ENCODE peak calls at places on chromosomes 13 and 19, in five cellular contexts. R is BJ, O is WERI-Rb-1, H is left ventricle myocardium inferior, M is esophagus muscularis mucosa. X is an unnamed sample. For H3K36me3 and H3K27me3, the result is how much of the 10 kb centered on the place peaks cover.

GRCh38 chr19:29289020-29289419 is 76.1 kb upstream of the UQCRFS1 start:
- DNase-seq in R (no peak), O (no peak), H (no peak), M (no peak), X (no peak)

GRCh38 chr13:25654332-25654731 is 282.6 kb downstream of the ATP8A2 start:
- DNase-seq in R (no peak), O (no peak), H (no peak), M (no peak), X (no peak)

GRCh38 chr13:108944760-108945159 is 315.3 kb downstream of the MYO16 start:
- DNase-seq in R (peak), O (no peak), H (no peak), M (no peak), X (no peak)

GRCh38 chr13:76884571-76885202 is 1.5 kb downstream of the KCTD12 start:
- DNase-seq in R (no peak), O (no peak), H (no peak), M (no peak), X (peak)

GRCh38 chr13:38900188-38900587 is 90.4 kb downstream of the STOML3 start:
- DNase-seq in R (no peak), O (peak), H (no peak), M (no peak), X (peak)

GRCh38 chr13:113794086-113794485 is 35.1 kb downstream of the TMEM255B start:
- DNase-seq in R (no peak), O (no peak), H (no peak), M (no peak), X (peak)

GRCh38 chr13:25046985-25047660 is 48.8 kb upstream of the PABPC3 start:
- DNase-seq in R (no peak), O (peak), H (no peak), M (no peak), X (peak)

GRCh38 chr13:90868321-90868920 is 479.1 kb upstream of the MIR17HG start:
- DNase-seq in R (no peak), O (peak), H (no peak), M (no peak), X (no peak)

GRCh38 chr13:20024706-20025105 is 66.2 kb downstream of the ZMYM2 start:
- DNase-seq in R (no peak), O (no peak), H (no peak), M (no peak), X (no peak)

GRCh38 chr13:95644611-95645052 is at the start of gene DZIP1:
- DNase-seq in R (no peak), O (peak), H (peak), M (no peak), X (peak)

GRCh38 chr13:49938274-49938673 is 2.1 kb upstream of the SPRYD7 start:
- DNase-seq in R (no peak), O (no peak), H (no peak), M (no peak), X (no peak)

GRCh38 chr13:103883152-103883551 is 816.9 kb upstream of the SLC10A2 start:
- DNase-seq in R (peak), O (peak), H (peak), M (no peak), X (peak)

GRCh38 chr13:89407357-89407756 is 1736.2 kb downstream of the SLITRK5 start:
- DNase-seq in R (no peak), O (no peak), H (no peak), M (no peak), X (no peak)

GRCh38 chr13:106100261-106100919 is 435.1 kb downstream of the EFNB2 start:
- DNase-seq in R (no peak), O (no peak), H (no peak), M (no peak), X (peak)

GRCh38 chr13:107956889-107957288 is 258.4 kb downstream of the LIG4 start:
- DNase-seq in R (no peak), O (no peak), H (no peak), M (no peak), X (no peak)

GRCh38 chr13:94192576-94192975 is 286.9 kb downstream of the DCT start:
- DNase-seq in R (no peak), O (peak), H (no peak), M (no peak), X (peak)

GRCh38 chr13:73103238-73103637 is 44.4 kb downstream of the KLF5 start:
- DNase-seq in R (no peak), O (no peak), H (no peak), M (no peak), X (no peak)

GRCh38 chr19:4624733-4625362 is 14.5 kb upstream of the TNFAIP8L1 start:
- DNase-seq in R (no peak), O (peak), H (no peak), M (no peak), X (peak)

GRCh38 chr19:540867-541637 is 2.8 kb upstream of the GZMM start:
- DNase-seq in R (no peak), O (no peak), H (no peak), M (no peak), X (no peak)
- H3K36me3 ChIP-seq in R (under half), O (half or more), H (half or more), M (half or more), X (under half)

DNA sequence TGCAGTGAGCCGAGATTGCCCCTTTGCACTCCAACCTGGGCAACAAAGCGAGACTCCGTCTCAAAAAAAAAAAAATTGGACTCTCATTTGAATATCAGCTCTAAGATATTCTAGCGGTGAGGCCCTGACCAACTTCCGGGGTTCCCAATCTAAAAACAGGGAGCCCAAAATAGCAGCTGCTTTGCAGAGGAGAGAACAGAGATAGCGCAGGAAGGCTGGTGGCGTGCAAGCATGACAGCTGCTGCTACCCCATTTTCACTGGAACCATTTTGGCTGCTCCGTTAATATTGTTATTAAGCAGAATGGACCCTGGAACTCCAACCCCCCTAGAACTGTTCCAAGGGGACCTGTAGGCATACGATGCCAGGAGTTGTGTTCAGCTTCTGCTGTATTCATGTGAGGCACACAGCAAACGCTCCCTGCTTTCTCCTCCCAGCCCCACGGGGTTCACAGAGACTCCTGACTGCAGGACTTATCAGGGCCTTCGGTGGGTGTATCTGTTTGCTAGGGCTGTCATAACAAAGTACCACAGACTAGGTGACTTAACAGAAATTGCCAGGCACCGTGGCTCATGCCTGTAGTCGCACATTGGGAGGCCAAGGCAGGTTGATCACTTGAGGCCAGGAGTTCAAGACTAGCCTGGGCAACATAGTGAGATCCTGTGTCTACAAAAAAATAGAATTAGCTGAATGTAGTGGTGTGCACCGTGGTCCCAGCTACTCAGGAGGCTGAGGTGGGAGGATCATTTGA is 11.5 kb downstream of the STXBP2 start:
- DNase-seq in R (no peak), O (no peak), H (no peak), M (no peak), X (peak)
- H3K4me3 ChIP-seq in R (no peak), O (no peak), H (no peak), M (no peak), X (no peak)

GRCh38 chr19:13026478-13026999 is 31.3 kb downstream of the NFIX start:
- DNase-seq in R (no peak), O (no peak), H (no peak), M (no peak), X (no peak)

GRCh38 chr19:13027031-13027430 is 31.8 kb downstream of the NFIX start:
- DNase-seq in R (no peak), O (no peak), H (no peak), M (no peak), X (no peak)

GRCh38 chr19:13024958-13025653 is 29.8 kb downstream of the NFIX start:
- DNase-seq in R (no peak), O (no peak), H (no peak), M (no peak), X (no peak)

GRCh38 chr19:13024126-13024957 is 29.1 kb downstream of the NFIX start:
- DNase-seq in R (no peak), O (no peak), H (no peak), M (no peak), X (peak)

DNA sequence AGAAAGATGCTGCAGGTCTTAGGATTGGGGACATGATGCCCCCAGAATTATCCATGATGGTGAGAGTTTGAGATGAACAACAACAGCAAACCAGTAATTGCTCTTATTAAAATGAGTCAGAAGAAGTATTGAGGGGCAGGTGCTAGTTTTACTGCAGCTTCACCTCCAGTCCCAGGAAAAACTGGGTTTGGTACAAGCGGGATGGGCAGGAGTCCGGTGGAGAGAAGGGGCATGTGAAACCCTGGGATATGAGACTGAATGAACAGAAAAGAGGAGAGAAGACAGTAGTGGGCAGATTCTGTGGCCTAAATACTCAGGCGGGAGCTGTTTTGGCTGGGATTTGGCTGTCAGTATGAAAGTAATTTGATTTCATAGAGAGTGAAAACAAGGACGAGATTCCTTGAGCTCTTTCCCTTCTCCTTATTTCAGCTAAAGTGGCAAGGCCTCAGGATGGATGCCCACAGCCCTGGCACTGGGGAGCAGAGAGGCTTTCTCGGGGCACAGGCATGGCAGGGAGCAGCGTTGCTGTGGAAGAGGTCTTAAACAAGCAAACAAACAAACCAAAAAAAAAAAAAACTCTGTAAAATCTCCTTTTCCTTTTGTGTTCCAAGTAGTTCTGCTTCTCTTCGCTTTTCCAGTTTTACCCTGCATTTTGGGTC is 30.7 kb downstream of the NFIX start:
- DNase-seq in R (no peak), O (no peak), H (no peak), M (no peak), X (no peak)
- H3K27me3 ChIP-seq in R (under half), O (under half), H (under half), M (under half), X (half or more)

DNA sequence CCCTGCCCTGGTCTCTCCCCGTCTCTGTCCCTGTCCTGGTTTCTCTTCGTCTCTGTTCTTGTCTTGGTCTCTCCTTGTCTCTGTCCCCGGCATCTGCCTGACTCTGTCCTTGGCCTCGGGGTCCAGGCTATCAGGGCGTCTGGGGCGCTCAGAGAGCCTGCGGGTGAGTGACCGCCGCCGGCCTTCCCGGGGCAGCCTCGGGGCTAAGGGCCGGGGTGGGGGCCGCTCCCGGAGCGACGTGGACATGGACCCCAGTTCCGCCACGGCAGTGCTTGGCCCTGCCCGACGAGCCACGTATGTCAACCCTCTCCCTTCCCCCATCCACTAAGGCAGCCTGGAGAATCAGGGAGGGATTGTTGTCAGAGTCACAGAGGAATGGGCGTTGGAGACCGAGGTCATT is 14.8 kb downstream of the ARHGEF1 start:
- DNase-seq in R (no peak), O (no peak), H (no peak), M (no peak), X (no peak)
- H3K36me3 ChIP-seq in R (under half), O (under half), H (half or more), M (half or more), X (under half)

DNA sequence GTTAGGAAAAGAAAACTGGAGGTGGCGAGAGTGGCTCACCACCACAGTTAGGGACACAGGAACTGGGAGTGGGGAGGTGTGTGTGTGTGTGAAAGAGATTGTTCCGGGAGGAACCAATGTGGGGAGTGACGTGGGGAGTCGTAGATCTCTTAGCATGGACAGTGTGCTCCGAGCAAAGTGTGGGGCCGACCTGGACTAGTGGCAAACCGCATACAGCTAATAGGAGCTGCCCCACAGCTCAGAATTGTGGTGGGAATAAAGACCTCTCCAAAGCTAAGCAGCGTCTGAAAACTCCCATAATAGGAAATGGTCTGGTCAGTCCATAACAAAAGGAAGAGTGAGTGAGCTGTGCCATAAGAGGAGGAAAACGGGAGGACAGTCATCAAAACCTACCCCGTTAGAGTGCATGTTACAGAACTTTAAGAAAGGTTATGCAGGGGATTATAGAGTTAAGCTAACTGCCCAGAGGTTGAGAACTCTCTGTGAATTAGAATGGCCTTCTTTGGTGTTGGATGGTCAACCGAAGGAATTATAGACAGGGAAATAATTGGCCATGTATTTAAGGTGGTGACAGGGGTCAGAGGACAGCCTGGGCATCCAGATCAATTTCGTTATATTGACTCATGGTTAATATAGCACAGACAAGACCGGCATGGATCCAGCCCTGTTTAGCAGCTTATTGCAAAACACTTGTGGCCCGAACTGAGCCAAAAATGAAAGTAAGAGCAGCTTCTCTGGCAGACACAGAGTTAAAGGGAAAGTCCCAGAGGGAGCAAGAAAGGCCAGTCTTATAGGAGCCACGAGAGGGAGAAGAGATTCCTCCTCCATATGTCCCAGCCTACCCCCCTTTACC is 8.9 kb upstream of the SLC15A1 start:
- DNase-seq in R (no peak), O (no peak), H (no peak), M (no peak), X (no peak)
- H3K4me3 ChIP-seq in R (no peak), O (no peak), H (peak), M (peak), X (no peak)

DNA sequence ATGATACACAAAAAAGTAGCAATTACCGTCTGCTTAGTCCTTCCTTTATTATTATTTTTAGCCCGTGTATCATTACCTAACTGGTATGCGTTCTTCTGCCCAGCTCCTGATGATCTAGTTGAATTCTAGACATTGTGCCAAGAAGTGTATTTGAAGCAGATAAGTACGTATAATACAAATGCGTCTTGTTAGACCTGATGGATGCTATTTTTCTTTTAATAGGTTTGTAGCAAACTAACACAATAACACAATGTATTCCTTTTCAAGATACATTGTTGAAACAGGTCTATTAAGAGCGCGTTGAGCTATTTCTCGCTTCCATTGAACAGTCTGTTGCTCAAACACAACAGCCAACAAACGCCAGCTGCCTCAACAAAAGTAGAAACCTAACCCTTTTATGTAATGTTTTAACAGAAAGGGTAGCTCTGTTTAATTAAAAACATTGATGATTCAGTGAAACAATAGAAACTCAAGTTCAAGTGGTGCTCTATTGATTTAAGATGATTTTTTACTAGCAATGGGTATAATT is 14.7 kb downstream of the ZIC2 start:
- DNase-seq in R (no peak), O (no peak), H (no peak), M (no peak), X (no peak)
- H3K27me3 ChIP-seq in R (under half), O (under half), H (half or more), M (half or more), X (half or more)

DNA sequence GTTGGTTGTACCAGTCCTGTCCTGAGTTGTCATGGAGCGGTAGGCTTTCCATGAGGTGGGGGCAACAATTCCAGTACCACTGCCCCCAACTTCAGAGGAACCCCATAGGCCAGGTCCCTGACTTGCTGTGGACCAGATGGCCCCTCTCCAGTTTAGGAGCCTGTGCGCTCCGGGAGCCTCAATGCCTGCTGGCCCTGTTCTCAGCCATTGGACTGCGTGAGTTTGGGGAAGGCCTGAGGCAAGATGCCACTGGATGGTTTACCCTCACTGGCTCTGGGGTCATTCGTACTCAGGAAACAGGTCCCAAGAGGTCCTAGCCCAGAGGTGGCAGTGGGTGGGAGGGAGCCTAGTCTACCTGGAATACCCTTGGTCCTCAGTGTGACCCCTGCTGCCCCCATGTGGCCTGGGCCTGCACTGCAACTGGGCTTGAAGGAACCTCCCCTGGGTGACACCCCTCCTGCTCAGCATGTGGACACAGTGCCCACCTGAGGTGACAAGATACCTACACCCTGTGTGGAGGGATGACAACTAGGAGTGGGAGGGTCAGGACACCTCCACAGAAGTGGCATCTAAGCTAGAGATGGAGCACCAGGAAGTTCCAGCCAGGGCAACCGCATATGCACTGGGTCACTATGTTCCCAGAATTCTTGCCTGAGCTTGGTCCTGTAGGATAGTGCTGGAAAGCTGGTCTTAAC is 6.0 kb upstream of the PRR19 start:
- DNase-seq in R (no peak), O (peak), H (peak), M (peak), X (peak)
- H3K36me3 ChIP-seq in R (under half), O (half or more), H (under half), M (under half), X (under half)

GRCh38 chr19:39411832-39412099 is 703 bp upstream of the PLEKHG2 start:
- DNase-seq in R (no peak), O (peak), H (peak), M (peak), X (peak)

GRCh38 chr19:39409886-39410619 is 2.4 kb upstream of the PLEKHG2 start:
- DNase-seq in R (no peak), O (no peak), H (peak), M (no peak), X (peak)

GRCh38 chr19:39409207-39409885 is 2.7 kb downstream of the ZFP36 start:
- DNase-seq in R (no peak), O (peak), H (peak), M (peak), X (peak)

GRCh38 chr19:39411006-39411831 is 1.2 kb upstream of the PLEKHG2 start:
- DNase-seq in R (no peak), O (no peak), H (no peak), M (no peak), X (no peak)

DNA sequence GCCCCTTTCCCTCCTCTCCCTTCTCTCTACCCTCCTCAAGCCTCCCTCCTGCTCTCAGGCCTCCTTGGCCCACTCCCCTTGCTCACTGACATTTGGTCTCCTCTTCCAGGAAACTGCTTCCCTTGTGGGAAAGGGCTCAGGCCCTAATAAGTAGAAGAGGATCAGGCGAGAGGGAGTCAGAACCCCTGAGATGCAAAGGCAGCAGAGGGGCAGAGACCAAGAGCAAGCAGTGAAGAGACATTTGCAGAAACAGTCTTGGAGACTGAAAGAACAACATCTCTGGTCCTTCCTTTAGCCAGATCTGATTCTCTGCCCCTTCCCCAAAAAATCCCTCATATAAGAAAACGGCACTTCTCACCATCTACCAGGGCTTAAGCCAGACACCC is 1.9 kb upstream of the PLEKHG2 start:
- DNase-seq in R (no peak), O (no peak), H (no peak), M (no peak), X (no peak)
- H3K4me3 ChIP-seq in R (peak), O (no peak), H (peak), M (peak), X (peak)

GRCh38 chr19:12984683-12985048 is 10.6 kb upstream of the NFIX start:
- DNase-seq in R (no peak), O (no peak), H (no peak), M (no peak), X (peak)

GRCh38 chr19:12983561-12984142 is 11.6 kb upstream of the NFIX start:
- DNase-seq in R (no peak), O (peak), H (peak), M (no peak), X (peak)

GRCh38 chr19:12983091-12983490 is 12.2 kb upstream of the NFIX start:
- DNase-seq in R (no peak), O (no peak), H (no peak), M (no peak), X (no peak)

GRCh38 chr19:12985049-12985776 is 10.1 kb upstream of the NFIX start:
- DNase-seq in R (no peak), O (peak), H (peak), M (peak), X (peak)

GRCh38 chr19:12984143-12984627 is 11.1 kb upstream of the NFIX start:
- DNase-seq in R (no peak), O (no peak), H (no peak), M (no peak), X (no peak)
- H3K27me3 ChIP-seq in R (under half), O (under half), H (under half), M (under half), X (under half)

GRCh38 chr19:37226248-37226647 is 8.2 kb downstream of the ZNF383 start:
- DNase-seq in R (no peak), O (no peak), H (no peak), M (no peak), X (no peak)
- H3K36me3 ChIP-seq in R (under half), O (under half), H (half or more), M (half or more), X (under half)

X was measured in H7.